ENCODE peak calls at places on chromosomes 7 and 10, in eight cellular contexts. S, V, X, R, D, Z, N and L are unnamed samples.

GRCh38 chr7:80312139-80312661 is 177.6 kb downstream of the GNAI1 start:
- DNase-seq in S (peak; percentile 48), V (no peak), X (peak; percentile 42), R (no peak), D (no peak), Z (no peak), N (peak; percentile 87), L (peak; percentile 25)

GRCh38 chr10:323651-324293 is 188.5 kb downstream of the ZMYND11 start:
- DNase-seq in S (no peak), V (peak; percentile 21), X (peak; percentile 95), R (no peak), D (no peak), Z (no peak), N (no peak), L (peak; percentile 31)

GRCh38 chr7:50632561-50633413 is 67.6 kb upstream of the DDC start:
- DNase-seq in S (no peak), V (peak; percentile 36), X (peak; percentile 54), R (no peak), D (peak; percentile 29), Z (peak; percentile 42), N (peak; percentile 91), L (peak; percentile 50)

GRCh38 chr10:79374312-79375191 is 27.3 kb downstream of the PPIF start:
- DNase-seq in S (peak; percentile 70), V (peak; percentile 57), X (peak; percentile 58), R (peak; percentile 77), D (no peak), Z (peak; percentile 76), N (peak; percentile 84), L (peak; percentile 81)

GRCh38 chr10:29735628-29736324 is 101.0 kb upstream of the SVIL start:
- DNase-seq in S (peak; percentile 25), V (peak; percentile 67), X (peak; percentile 78), R (peak; percentile 79), D (peak; percentile 43), Z (peak; percentile 71), N (peak; percentile 88), L (peak; percentile 93)

GRCh38 chr7:156368459-156368858 is 272.1 kb upstream of the RNF32 start:
- DNase-seq in S (no peak), V (no peak), X (no peak), R (no peak), D (no peak), Z (no peak), N (no peak), L (no peak)

GRCh38 chr7:128000854-128001265 is 30.4 kb downstream of the LRRC4 start:
- DNase-seq in S (no peak), V (no peak), X (no peak), R (no peak), D (no peak), Z (no peak), N (no peak), L (peak; percentile 7)

GRCh38 chr10:89047397-89047796 is 56.8 kb downstream of the FAS start:
- DNase-seq in S (no peak), V (no peak), X (peak; percentile 7), R (no peak), D (no peak), Z (no peak), N (no peak), L (no peak)

GRCh38 chr10:123908379-123908778 is 16.8 kb upstream of the CPXM2 start:
- DNase-seq in S (no peak), V (no peak), X (no peak), R (no peak), D (no peak), Z (no peak), N (no peak), L (no peak)

GRCh38 chr7:48188776-48189520 is 17.7 kb downstream of the ABCA13 start:
- DNase-seq in S (no peak), V (no peak), X (peak; percentile 57), R (no peak), D (no peak), Z (no peak), N (no peak), L (no peak)

GRCh38 chr10:44306147-44306710 is 78.7 kb downstream of the CXCL12 start:
- DNase-seq in S (no peak), V (no peak), X (peak; percentile 81), R (no peak), D (no peak), Z (no peak), N (no peak), L (no peak)

GRCh38 chr7:35727571-35727970 is 32.6 kb upstream of the HERPUD2 start:
- DNase-seq in S (no peak), V (no peak), X (no peak), R (no peak), D (no peak), Z (no peak), N (no peak), L (no peak)

GRCh38 chr7:133510326-133511055 is 257.6 kb downstream of the EXOC4 start:
- DNase-seq in S (no peak), V (no peak), X (no peak), R (no peak), D (no peak), Z (no peak), N (peak; percentile 63), L (no peak)

GRCh38 chr10:58239561-58240169 is 28.0 kb downstream of the IPMK start:
- DNase-seq in S (no peak), V (no peak), X (peak; percentile 16), R (no peak), D (no peak), Z (no peak), N (peak; percentile 65), L (no peak)

GRCh38 chr10:110946496-110946895 is 27.1 kb downstream of the SHOC2 start:
- DNase-seq in S (no peak), V (no peak), X (no peak), R (no peak), D (no peak), Z (no peak), N (peak; percentile 21), L (no peak)

GRCh38 chr7:129144834-129145668 is 544 bp downstream of the TSPAN33 start:
- DNase-seq in S (peak; percentile 3), V (peak; percentile 10), X (no peak), R (peak; percentile 31), D (no peak), Z (peak; percentile 15), N (no peak), L (no peak)